ENCODE peak calls at places on chromosomes 16 and 17, in four cellular contexts. Z is cardiac muscle cell, W is uterus, H is substantia nigra. X is an unnamed sample.

GRCh38 chr17:74760404-74761105 is 12.1 kb downstream of the NHERF1 start:
- DNase-seq in H (peak), W (no peak), Z (no peak), X (no peak)

GRCh38 chr16:4894276-4895150 is 42.4 kb downstream of the PPL start:
- DNase-seq in W (no peak), Z (no peak), H (no peak), X (no peak)

GRCh38 chr17:44137891-44138709 is 3.6 kb upstream of the HROB start:
- DNase-seq in W (peak), Z (peak), H (peak), X (peak)

GRCh38 chr16:50653056-50653455 is 28.1 kb downstream of the SNX20 start:
- DNase-seq in W (no peak), H (no peak), Z (no peak), X (no peak)

GRCh38 chr16:86604436-86605220 is 26.3 kb downstream of the FOXL1 start:
- DNase-seq in H (no peak), W (no peak), Z (no peak), X (no peak)

GRCh38 chr17:63930951-63931575 is 1.1 kb downstream of the CD79B start:
- DNase-seq in W (peak), Z (peak), H (no peak), X (peak)

GRCh38 chr17:48510761-48511604 is 19.8 kb downstream of the HOXB1 start:
- DNase-seq in H (no peak), W (no peak), Z (peak), X (no peak)

GRCh38 chr17:65498831-65499230 is 62.6 kb downstream of the AXIN2 start:
- DNase-seq in H (no peak), W (no peak), Z (no peak), X (no peak)

GRCh38 chr17:19386974-19387920 is at the start of gene MFAP4:
- DNase-seq in H (peak), Z (peak), W (peak), X (peak)

GRCh38 chr16:28494141-28494851 is at the start of gene APOBR:
- DNase-seq in W (no peak), H (no peak), Z (no peak), X (peak)

GRCh38 chr16:1237990-1238389 is 2.5 kb upstream of the TPSAB1 start:
- DNase-seq in H (no peak), Z (no peak), W (no peak), X (no peak)

GRCh38 chr17:70181866-70182265 is 12.5 kb downstream of the KCNJ2 start:
- DNase-seq in W (no peak), H (no peak), Z (no peak), X (no peak)

GRCh38 chr17:1100382-1100781 is 79.4 kb downstream of the ABR start:
- DNase-seq in W (no peak), Z (no peak), H (no peak), X (no peak)

GRCh38 chr16:24302636-24303035 is 46.5 kb downstream of the CACNG3 start:
- DNase-seq in W (no peak), H (no peak), Z (no peak), X (no peak)

GRCh38 chr17:14310584-14310983 is 9.7 kb downstream of the HS3ST3B1 start:
- DNase-seq in H (no peak), W (no peak), Z (no peak), X (peak)

GRCh38 chr17:73420897-73421296 is 109.1 kb upstream of the CDC42EP4 start:
- DNase-seq in Z (peak), W (no peak), H (no peak), X (no peak)

GRCh38 chr17:8151120-8151640 is 1.0 kb downstream of the PER1 start:
- DNase-seq in W (peak), Z (peak), H (peak), X (peak)

GRCh38 chr17:29836643-29837042 is 93.4 kb downstream of the SSH2 start:
- DNase-seq in Z (peak), H (no peak), W (no peak), X (no peak)

GRCh38 chr17:8588877-8589276 is 41.6 kb downstream of the MYH10 start:
- DNase-seq in W (no peak), H (no peak), Z (no peak), X (no peak)

GRCh38 chr17:57597531-57598453 is 147.3 kb downstream of the CCDC182 start:
- DNase-seq in Z (peak), W (peak), H (peak), X (peak)

GRCh38 chr17:61454095-61454931 is 2.1 kb downstream of the TBX4 start:
- DNase-seq in H (no peak), W (no peak), Z (no peak), X (no peak)

GRCh38 chr16:85274501-85274900 is 162.2 kb upstream of the CIBAR2 start:
- DNase-seq in W (no peak), H (no peak), Z (no peak), X (no peak)
- H3K27ac ChIP-seq in W (no peak), H (no peak), Z (no peak), X (no peak)

DNA sequence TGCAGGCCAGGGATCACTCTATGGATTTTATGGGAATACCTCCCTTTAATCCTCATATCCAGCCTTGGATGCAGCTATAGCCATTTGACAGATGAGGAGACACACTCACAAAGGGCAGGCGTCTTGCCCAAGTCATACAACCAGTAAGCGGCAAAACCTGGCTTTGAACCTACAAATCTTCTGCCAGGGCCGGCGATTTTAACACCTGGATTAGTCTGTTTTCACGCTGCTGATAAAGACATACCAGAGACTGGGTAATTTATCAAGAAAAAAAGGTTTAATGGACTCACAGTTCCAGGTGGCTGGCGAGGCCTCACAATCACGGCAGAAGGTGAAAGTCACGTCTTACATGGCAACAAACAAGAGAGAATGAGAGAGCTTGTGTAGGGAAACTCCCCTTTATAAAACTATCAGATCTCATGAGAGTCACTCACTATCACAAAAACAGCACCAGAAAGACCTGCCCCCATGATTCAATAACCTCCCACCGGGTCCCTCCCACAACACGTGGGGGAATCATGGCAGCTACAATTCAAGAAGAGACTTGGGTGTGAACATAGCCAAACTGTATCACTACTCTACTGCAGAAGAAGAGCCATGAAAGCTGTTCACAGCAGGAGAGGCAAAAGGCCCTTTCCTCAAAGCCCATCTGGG is 67.5 kb downstream of the XYLT1 start:
- DNase-seq in Z (no peak), W (no peak), H (no peak), X (no peak)
- H3K27ac ChIP-seq in Z (peak), W (peak), H (peak), X (peak)

GRCh38 chr17:4790705-4791088 is 1.9 kb downstream of the GLTPD2 start:
- DNase-seq in W (no peak), Z (no peak), H (no peak), X (no peak)

GRCh38 chr17:4802228-4802627 is at the start of gene C17orf114:
- DNase-seq in W (no peak), Z (no peak), H (no peak), X (no peak)

GRCh38 chr17:4800462-4801185 is 1.5 kb downstream of the C17orf114 start:
- DNase-seq in Z (no peak), W (no peak), H (no peak), X (no peak)

GRCh38 chr17:4795168-4795567 is 796 bp upstream of the PSMB6 start:
- DNase-seq in H (no peak), W (no peak), Z (no peak), X (no peak)

GRCh38 chr17:4796550-4796915 is 569 bp downstream of the PSMB6 start:
- DNase-seq in W (no peak), H (no peak), Z (peak), X (no peak)
- H3K27ac ChIP-seq in W (peak), H (peak), Z (peak), X (peak)

DNA sequence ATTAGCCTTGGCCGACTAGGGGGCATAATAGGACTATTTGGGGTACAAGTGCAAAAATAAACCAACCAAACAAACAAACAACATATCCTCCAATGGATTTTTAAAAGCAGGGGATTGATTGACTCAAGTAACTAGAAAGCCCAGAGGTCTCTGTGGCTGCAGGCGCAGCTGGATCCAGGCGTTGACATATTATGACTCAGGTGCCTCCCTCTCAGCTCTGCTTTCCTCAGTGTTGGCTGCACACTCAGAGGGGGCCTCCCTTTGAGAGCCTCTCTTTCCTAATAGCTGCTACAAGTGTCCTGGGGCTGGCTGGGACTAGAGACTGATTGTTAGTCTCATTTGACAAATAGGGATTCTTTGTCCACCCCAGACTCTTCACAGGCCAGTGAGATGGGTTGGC is 104.2 kb downstream of the AMFR start:
- DNase-seq in W (no peak), Z (no peak), H (peak), X (no peak)
- H3K27ac ChIP-seq in W (no peak), Z (no peak), H (peak), X (no peak)

DNA sequence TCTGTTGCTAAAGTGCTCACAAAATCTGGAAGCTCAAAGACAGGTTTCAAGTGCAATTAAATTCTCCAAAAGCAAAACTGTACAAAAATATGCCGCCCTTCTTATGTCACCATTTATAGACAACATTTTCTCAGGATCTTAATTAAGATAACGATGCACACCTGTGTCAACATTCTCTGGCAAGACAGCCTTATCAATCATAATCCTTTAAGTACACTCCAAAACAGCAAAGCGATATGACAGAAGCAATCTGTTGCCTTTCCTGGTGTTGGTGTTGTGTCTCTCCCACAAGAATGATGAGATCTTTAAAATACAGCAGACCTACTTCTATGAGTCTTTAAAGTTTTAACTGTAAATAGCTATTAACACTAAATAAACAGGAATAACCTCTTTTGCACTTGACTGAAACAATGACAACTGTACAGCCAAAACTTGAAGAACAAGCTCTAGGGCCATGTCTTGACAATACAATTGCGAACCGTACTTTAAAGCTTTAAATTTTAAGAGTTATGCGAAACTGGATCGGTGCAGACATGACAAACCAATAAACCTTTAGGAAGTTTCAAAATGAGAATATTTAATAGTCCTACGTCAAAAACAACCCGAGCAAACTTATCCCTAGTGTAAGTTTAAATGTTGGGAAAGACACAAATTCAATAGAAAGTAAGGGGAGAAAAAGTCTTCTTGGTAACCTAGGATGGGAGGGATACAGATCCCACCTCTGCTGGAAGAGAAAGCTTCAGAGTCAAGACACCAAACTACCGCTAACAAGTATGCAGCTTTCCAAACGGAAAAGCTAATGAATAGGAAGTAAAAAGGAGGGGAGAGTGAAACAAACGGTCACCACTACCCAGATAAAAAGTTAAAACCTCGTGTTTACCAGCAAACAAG is 3.3 kb upstream of the IRX5 start:
- DNase-seq in W (no peak), H (no peak), Z (no peak), X (no peak)
- H3K27ac ChIP-seq in W (peak), H (no peak), Z (peak), X (peak)

DNA sequence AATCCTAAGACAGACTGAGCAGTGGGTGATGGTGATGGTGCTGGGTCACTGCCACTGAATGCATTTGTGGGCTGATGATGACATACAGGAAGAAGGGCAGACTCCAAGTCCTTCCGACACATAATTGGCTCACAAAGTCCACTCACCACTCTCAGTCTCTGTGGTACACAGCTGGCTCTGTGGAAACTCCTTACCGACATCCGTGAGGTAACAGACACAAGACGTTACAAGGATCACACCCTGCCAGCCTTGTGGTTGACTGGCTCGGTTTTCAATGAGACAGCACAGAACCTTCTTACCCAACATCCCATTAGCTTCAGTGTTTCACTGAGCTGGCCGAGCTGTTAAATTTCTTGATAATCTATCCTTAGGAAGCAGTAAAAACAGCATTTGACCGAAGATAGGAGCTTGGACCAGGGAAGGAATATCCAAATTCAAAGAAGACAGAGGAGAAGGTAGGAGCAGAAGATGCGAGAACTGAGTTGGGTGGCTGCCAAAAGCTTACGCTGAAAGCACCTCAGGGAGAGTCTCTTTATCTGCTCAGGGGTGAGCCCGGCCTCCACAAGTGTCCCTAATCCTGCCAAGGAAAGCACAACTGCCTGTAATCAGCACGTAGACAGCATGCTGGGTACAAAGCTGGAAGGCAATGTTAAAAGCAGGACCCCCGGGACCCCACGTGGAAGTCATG is 5.5 kb upstream of the MXRA7 start:
- DNase-seq in Z (peak), W (no peak), H (peak), X (peak)
- H3K27ac ChIP-seq in Z (peak), W (no peak), H (peak), X (peak)

DNA sequence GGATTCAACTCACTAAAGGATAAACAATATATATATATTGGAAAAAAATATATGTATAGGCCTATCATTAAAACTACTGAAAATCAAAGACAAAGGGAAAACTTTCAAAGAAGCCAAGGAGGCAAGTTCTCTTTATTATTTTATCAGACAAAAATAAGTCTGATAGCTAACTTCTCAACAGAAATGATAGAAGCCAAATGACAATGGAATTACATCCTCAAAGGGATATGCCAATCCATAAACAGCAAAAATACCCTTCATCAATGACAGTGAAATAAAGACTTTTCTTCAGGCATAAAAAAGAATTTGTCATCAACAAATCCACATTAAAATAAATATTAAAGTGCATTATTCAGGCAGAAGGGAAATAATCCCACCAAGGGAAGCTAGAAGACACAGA is 393.4 kb downstream of the ZFHX3 start:
- DNase-seq in Z (no peak), H (no peak), W (no peak), X (no peak)
- H3K27ac ChIP-seq in Z (no peak), H (no peak), W (no peak), X (no peak)

DNA sequence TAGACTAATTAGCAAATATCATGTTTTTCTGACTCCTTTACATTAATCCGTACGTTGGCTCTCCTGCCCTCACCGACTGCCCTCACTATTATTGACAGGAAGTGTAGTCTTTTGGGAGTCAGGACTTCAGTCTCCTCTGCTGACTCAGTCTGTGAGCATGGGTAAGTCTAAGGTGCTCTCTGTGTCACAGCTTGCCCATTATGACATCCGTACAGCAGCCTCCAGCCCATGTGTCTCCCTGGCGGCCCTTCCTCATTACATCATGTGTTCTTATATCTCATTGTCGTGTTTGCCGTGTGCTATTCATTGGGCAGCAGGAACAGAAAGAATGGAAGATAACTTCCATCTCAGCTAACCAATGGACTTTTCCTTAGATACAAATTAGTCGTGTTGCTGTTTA is 77.5 kb downstream of the MRTFB start:
- DNase-seq in Z (peak), H (no peak), W (no peak), X (no peak)
- H3K27ac ChIP-seq in Z (no peak), H (no peak), W (no peak), X (no peak)

GRCh38 chr17:79155701-79156100 is 81.1 kb downstream of the ENGASE start:
- DNase-seq in W (no peak), H (no peak), Z (no peak), X (no peak)

GRCh38 chr17:79154446-79154845 is 79.8 kb downstream of the ENGASE start:
- DNase-seq in W (no peak), H (peak), Z (no peak), X (no peak)

GRCh38 chr17:79152636-79153035 is 78.0 kb downstream of the ENGASE start:
- DNase-seq in Z (no peak), H (no peak), W (no peak), X (no peak)

GRCh38 chr17:79154951-79155557 is 80.4 kb downstream of the ENGASE start:
- DNase-seq in H (peak), W (no peak), Z (no peak), X (no peak)

DNA sequence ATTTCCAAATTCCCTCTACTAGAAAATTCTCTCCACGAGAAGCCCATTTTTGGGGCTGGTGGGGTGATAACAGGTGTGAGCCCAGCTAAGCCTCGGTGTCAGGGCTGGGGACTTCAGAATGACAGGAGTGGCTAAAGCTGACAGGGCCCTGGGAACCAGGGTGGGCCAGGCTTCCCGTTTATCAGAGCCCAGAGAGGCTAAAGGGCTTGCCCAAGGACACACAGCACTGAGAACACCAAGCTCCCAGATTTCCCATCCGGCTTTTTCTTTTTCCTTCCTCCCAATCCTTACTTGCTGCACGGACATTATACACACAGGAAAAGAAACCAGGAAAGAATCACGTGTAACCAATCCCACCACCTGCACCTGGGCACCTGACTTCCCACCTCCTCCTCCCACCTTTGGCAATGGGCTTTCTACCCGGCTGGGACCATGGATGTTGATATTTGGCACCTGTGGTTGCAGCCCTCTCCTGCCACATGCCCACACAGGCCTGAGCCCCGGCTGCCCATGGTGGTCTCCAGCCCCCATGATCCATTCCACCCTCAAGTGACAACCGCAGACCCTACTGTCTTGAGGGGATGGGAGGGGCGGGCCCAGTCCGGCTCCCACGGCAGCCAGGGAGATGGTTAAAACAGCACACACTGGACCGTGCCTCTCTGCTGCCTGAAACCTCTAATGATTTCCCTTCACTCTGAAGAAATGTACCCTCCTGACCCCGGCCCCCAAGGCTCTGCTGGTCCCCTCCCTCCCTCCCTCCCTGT is 78.9 kb downstream of the ENGASE start:
- DNase-seq in Z (no peak), H (no peak), W (no peak), X (no peak)
- H3K27ac ChIP-seq in Z (no peak), H (no peak), W (no peak), X (no peak)